ENCODE peak calls at places on chromosomes 12 and 14, in four cellular contexts. A is IMR-90, V is K562, I is H1. L is an unnamed sample.

GRCh38 chr14:62308316-62308715 is 546.1 kb downstream of the SNAPC1 start:
- DNase-seq in A (no peak), I (no peak), V (no peak), L (no peak)

GRCh38 chr14:68245146-68246073 is 425.8 kb downstream of the RAD51B start:
- DNase-seq in I (no peak), A (peak), V (peak), L (no peak)

GRCh38 chr14:56801920-56802319 is 8.4 kb downstream of the OTX2 start:
- DNase-seq in A (no peak), V (no peak), I (no peak), L (no peak)

GRCh38 chr12:94175763-94176660 is 27.6 kb downstream of the PLXNC1 start:
- DNase-seq in A (peak), I (no peak), V (no peak), L (no peak)

GRCh38 chr14:61472801-61473376 is 151.5 kb downstream of the PRKCH start:
- DNase-seq in V (no peak), I (no peak), A (peak), L (no peak)

GRCh38 chr12:42284876-42285275 is 41.0 kb downstream of the ZCRB1 start:
- DNase-seq in I (no peak), A (peak), V (no peak), L (no peak)

GRCh38 chr12:132356686-132357622 is 27.6 kb upstream of the GALNT9 start:
- DNase-seq in V (peak), A (peak), I (no peak), L (no peak)

GRCh38 chr14:63656194-63656593 is 14.5 kb upstream of the WDR89 start:
- DNase-seq in A (no peak), V (no peak), I (no peak), L (no peak)

DNA sequence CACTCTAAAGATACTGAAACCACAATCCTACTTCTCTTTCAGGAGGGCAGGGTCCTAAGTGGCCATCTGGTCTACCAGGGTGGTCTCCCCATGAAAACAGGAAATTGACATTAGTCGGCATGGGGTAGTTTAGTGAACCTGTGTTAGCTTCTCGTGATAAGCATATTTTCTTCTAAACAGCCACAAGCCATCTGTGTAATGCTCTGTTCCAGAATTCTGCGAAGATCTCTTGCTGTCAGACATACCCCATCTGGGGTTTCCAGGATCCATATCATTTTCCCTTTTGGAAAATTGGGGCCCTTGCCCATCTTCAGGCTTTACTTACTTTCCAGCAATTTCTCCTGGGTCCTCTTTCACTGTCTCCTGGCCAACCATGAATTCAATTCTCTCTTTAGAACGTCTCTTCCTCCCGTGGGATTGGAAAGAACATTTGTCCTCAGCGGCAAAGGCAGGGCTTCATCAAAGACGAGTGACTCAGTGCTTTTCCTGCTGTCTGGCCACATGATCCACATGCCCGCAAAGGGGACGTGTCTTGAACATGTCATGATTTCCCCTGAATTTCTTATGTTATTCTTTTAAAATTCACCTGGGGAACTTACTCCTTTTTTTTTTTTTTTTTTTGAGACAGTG is 21.4 kb upstream of the NCOR2 start:
- DNase-seq in I (no peak), V (no peak), A (peak), L (no peak)
- TF ChIP-seq CHD1 in I (no peak), V (no peak), A (no peak), L (no peak)

GRCh38 chr12:69708649-69709048 is 9.5 kb upstream of the BEST3 start:
- DNase-seq in V (no peak), A (no peak), I (no peak), L (no peak)

GRCh38 chr12:69714542-69714941 is 15.4 kb upstream of the BEST3 start:
- DNase-seq in V (no peak), A (no peak), I (no peak), L (no peak)

DNA sequence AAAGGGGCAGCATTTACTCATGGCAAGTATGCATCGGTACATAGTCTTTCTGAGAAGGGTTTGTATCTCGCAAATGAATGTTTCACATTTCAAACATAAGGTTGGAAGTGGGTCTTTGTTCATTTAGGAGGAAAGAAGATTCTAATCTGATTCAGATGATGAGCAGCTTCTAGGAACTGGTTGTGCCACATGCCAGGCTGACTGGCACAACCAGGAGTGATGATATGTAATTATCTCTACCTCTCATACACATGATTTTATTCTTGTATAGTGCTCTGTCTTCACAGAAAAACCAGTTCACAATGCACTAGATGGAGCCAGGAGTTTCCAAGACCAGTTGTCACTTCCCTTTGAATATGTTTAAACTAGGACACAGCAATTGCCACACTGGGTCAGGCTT is 13.7 kb upstream of the BEST3 start:
- DNase-seq in I (no peak), A (no peak), V (no peak), L (no peak)
- TF ChIP-seq CHD1 in I (no peak), A (no peak), V (no peak), L (no peak)

DNA sequence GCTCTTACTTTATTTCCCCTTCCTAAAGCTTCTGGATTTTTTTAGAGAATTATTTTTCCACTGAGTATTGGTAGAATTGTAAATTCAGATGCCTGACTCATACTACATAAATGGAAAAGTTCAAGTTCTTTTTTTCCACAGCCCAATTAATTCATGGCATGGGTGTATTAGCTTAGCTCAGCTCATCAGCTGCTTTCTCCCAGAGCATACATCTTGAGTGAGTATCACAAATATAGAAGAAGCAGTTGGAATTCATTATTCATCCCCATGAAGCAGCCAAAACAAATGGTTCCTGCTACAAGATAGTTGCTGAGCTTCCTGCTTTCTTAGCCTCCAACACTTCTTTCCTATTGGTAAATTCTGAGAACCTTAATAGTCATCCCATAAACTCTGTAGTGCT is 105.1 kb downstream of the C12orf50 start:
- DNase-seq in A (peak), I (no peak), V (no peak), L (no peak)
- TF ChIP-seq CHD1 in A (no peak), I (no peak), V (no peak), L (no peak)

DNA sequence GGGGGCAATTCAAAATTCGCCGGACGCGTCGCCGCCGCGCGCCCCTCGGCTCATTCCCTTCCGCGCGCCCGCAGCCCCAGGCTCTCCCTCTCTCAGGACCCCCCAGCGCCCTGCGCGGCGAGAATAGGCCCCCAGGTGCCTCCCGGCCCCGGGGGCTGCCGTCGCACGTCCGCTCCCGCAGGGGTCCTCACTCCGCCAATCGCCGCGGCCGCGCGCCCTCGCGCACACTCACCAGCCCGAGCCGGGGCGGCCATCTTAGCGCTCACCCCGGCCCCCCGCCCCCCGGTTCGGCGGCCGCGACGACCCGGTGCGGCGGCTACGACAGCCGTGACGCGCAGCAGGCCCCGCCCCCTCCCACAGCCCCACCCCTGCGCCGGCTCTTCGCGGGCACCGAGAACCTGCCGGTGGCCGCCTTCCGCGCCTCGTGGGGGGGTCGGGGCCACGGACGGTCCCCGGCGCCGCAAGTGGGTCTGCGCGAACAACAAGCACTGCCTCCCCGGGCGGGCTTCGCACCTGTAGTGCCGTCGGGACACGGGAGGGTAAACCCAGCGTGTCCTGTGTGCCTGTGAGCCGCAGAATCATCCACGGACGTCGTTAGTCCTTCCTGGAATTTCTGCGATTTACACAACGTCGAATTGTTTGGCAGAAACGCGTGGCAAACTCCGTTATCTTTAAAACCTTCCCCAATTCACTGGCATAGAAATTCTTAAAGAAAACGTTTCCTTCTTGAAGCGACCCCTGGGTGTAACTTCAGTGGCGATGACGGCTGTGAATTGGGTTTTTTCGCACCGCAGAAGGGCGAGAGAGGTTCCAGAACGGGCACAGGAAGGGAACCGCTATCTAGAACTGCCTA is 2.5 kb downstream of the USP44 start:
- DNase-seq in A (peak), V (peak), I (peak), L (no peak)
- TF ChIP-seq CHD1 in A (no peak), V (no peak), I (no peak), L (no peak)

L was measured in GM12878.